ENCODE peak calls at places on chromosomes 12 and 14, in ten cellular contexts. X, A, Z, T, H, J, K, B, N and U are unnamed samples.

GRCh38 chr12:29350080-29350479 is 30.9 kb downstream of the ERGIC2 start:
- DNase-seq in X (peak; percentile 51), A (peak; percentile 3), Z (peak; percentile 22), T (no peak), H (no peak), J (no peak), K (no peak), B (no peak), N (peak; percentile 36), U (no peak)

GRCh38 chr14:52073251-52073650 is 4.4 kb upstream of the NID2 start:
- DNase-seq in X (no peak), A (no peak), Z (no peak), T (no peak), H (no peak), J (no peak), K (no peak), B (no peak), N (peak; percentile 34), U (no peak)

GRCh38 chr14:52951730-52952481 is 1.1 kb upstream of the FERMT2 start:
- DNase-seq in X (peak; percentile 86), A (no peak), Z (peak; percentile 85), T (peak; percentile 17), H (peak; percentile 52), J (no peak), K (no peak), B (peak; percentile 63), N (peak; percentile 80), U (no peak)

GRCh38 chr12:7907009-7907408 is 29.0 kb downstream of the SLC2A3 start:
- DNase-seq in X (peak; percentile 57), A (no peak), Z (peak; percentile 93), T (no peak), H (peak; percentile 80), J (no peak), K (peak; percentile 74), B (no peak), N (peak; percentile 61), U (no peak)

GRCh38 chr14:81400202-81400678 is at the start of gene STON2:
- DNase-seq in X (peak; percentile 70), A (peak; percentile 80), Z (peak; percentile 11), T (no peak), H (no peak), J (no peak), K (no peak), B (no peak), N (no peak), U (no peak)

GRCh38 chr14:86221000-86221399 is 691.1 kb downstream of the FLRT2 start:
- DNase-seq in X (no peak), A (no peak), Z (no peak), T (no peak), H (no peak), J (no peak), K (no peak), B (no peak), N (peak; percentile 5), U (no peak)

GRCh38 chr12:91852646-91853045 is 293.0 kb downstream of the BTG1 start:
- DNase-seq in X (peak; percentile 65), A (no peak), Z (no peak), T (no peak), H (no peak), J (no peak), K (no peak), B (no peak), N (no peak), U (no peak)

GRCh38 chr12:102948941-102949352 is 8.5 kb upstream of the ASCL1 start:
- DNase-seq in X (peak; percentile 43), A (no peak), Z (peak; percentile 46), T (peak; percentile 34), H (peak; percentile 55), J (peak; percentile 41), K (no peak), B (no peak), N (peak; percentile 37), U (no peak)

GRCh38 chr14:95452176-95452889 is 64.1 kb downstream of the SYNE3 start:
- DNase-seq in X (peak; percentile 14), A (no peak), Z (peak; percentile 24), T (no peak), H (no peak), J (no peak), K (no peak), B (no peak), N (no peak), U (no peak)

GRCh38 chr14:79051009-79051710 is 881.0 kb downstream of the NRXN3 start:
- DNase-seq in X (no peak), A (no peak), Z (no peak), T (no peak), H (no peak), J (no peak), K (no peak), B (no peak), N (no peak), U (no peak)

DNA sequence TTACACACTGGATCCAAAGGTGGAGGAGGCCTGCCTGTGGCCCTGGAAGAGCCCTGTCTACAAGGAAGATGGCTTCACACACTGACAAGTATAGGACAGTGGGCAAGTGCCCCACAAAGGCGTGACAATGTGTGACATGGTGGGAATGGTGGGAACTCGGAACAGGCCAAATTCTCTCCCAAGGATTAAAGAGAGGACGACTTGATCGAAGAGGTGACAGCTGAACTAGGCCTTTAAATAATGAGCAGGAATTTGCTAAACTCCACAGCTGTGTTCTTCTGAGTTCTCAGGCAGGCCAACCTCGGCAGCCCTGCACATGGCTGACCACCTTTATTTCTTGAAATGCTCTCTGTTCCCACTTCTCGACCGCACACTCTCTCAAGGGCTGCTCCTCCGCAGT is 23.8 kb downstream of the POMT2 start:
- DNase-seq in X (no peak), A (no peak), Z (no peak), T (no peak), H (no peak), J (no peak), K (no peak), B (no peak), N (no peak), U (no peak)
- H3K27ac ChIP-seq in X (no peak overlapping the region), A (no peak overlapping the region), Z (no peak overlapping the region), T (no peak overlapping the region), H (no peak overlapping the region), J (no peak overlapping the region), K (no peak overlapping the region), B (no peak overlapping the region), N (no peak overlapping the region), U (no peak overlapping the region)

GRCh38 chr14:54566152-54566409 is 847 bp upstream of the SAMD4A start:
- DNase-seq in X (no peak), A (no peak), Z (no peak), T (no peak), H (no peak), J (no peak), K (peak; percentile 33), B (no peak), N (no peak), U (no peak)

GRCh38 chr14:54566410-54567223 is at the start of gene SAMD4A:
- DNase-seq in X (peak; percentile 90), A (no peak), Z (peak; percentile 88), T (peak; percentile 66), H (peak; percentile 63), J (peak; percentile 81), K (peak; percentile 79), B (peak; percentile 85), N (peak; percentile 86), U (peak; percentile 90)

GRCh38 chr14:54565236-54566151 is 1.4 kb upstream of the SAMD4A start:
- DNase-seq in X (peak; percentile 90), A (no peak), Z (peak; percentile 83), T (peak; percentile 81), H (peak; percentile 95), J (peak; percentile 94), K (peak; percentile 95), B (peak; percentile 95), N (peak; percentile 90), U (peak; percentile 97)

GRCh38 chr14:54567634-54568561 is 970 bp downstream of the SAMD4A start:
- DNase-seq in X (peak; percentile 54), A (no peak), Z (peak; percentile 59), T (peak; percentile 48), H (peak; percentile 51), J (peak; percentile 67), K (peak; percentile 53), B (peak; percentile 42), N (no peak), U (peak; percentile 76)

GRCh38 chr14:54567224-54567633 is 301 bp downstream of the SAMD4A start:
- DNase-seq in X (no peak), A (no peak), Z (peak; percentile 35), T (no peak), H (no peak), J (no peak), K (no peak), B (peak; percentile 39), N (no peak), U (no peak)
- H3K27ac ChIP-seq in X (peak overlapping the region; percentile 95), A (peak overlapping the region; percentile 95), Z (peak overlapping the region; percentile 98), T (peak overlapping the region; percentile 79), H (peak overlapping the region; percentile 100), J (peak overlapping the region; percentile 98), K (peak overlapping the region; percentile 98), B (peak overlapping the region; percentile 100), N (peak overlapping the region; percentile 97), U (peak overlapping the region; percentile 98)

DNA sequence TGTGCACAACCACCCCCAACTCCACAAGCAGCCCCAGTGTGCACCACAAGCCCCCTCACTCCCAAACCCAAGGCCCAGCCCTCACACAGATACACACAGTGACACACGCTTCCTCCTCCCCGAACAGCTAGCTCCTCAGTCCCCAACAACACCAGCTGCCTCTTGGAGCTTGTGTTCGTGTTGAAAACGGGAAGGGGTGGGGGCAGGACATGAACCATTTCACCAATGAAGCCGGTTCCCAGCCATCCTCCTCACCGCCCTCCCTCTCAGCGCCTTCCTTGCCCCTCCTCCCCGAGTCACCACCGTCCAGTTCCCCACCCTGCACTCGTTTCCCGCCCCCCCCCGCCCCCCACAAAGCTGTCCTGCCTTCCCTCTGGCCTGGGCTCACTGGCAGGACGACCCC is 349 bp upstream of the GPR162 start:
- DNase-seq in X (peak; percentile 81), A (no peak), Z (peak; percentile 59), T (peak; percentile 21), H (no peak), J (peak; percentile 70), K (peak; percentile 55), B (peak; percentile 84), N (peak; percentile 80), U (no peak)
- H3K27ac ChIP-seq in X (no peak overlapping the region), A (no peak overlapping the region), Z (peak overlapping the region; percentile 87), T (no peak overlapping the region), H (no peak overlapping the region), J (peak overlapping the region; percentile 70), K (no peak overlapping the region), B (peak overlapping the region; percentile 66), N (peak overlapping the region; percentile 66), U (no peak overlapping the region)

GRCh38 chr14:88829188-88829587 is 4.7 kb downstream of the TTC8 start:
- DNase-seq in X (no peak), A (no peak), Z (no peak), T (no peak), H (no peak), J (no peak), K (no peak), B (no peak), N (no peak), U (no peak)
- H3K27ac ChIP-seq in X (peak overlapping the region; percentile 18), A (no peak overlapping the region), Z (no peak overlapping the region), T (no peak overlapping the region), H (no peak overlapping the region), J (no peak overlapping the region), K (no peak overlapping the region), B (no peak overlapping the region), N (no peak overlapping the region), U (no peak overlapping the region)